ENCODE peak calls at places on chromosomes 13 and 19, in five cellular contexts. R, L, N, E and Y are unnamed samples.

GRCh38 chr19:8396563-8397203 is 6.5 kb downstream of the RAB11B start:
- DNase-seq in E (peak; percentile 74), N (peak; percentile 38), R (peak; percentile 91), L (peak; percentile 84), Y (peak; percentile 52)

GRCh38 chr19:29612801-29613595 is 6.9 kb downstream of the POP4 start:
- DNase-seq in L (no peak), N (no peak), R (peak; percentile 75), E (no peak), Y (no peak)

GRCh38 chr19:1651548-1652394 is 644 bp downstream of the TCF3 start:
- DNase-seq in E (peak; percentile 40), L (peak; percentile 67), N (peak; percentile 60), R (peak; percentile 50), Y (peak; percentile 66)

GRCh38 chr19:45547965-45548609 is 36.5 kb downstream of the OPA3 start:
- DNase-seq in L (peak; percentile 5), E (no peak), N (no peak), R (peak; percentile 41), Y (peak; percentile 46)

GRCh38 chr13:61030445-61030844 is 385.2 kb downstream of the PCDH20 start:
- DNase-seq in N (no peak), R (no peak), L (no peak), E (no peak), Y (no peak)

GRCh38 chr19:21580818-21581217 is 75.4 kb downstream of the ZNF429 start:
- DNase-seq in E (no peak), N (no peak), R (no peak), L (no peak), Y (no peak)

GRCh38 chr13:111241006-111241755 is 79.3 kb upstream of the TEX29 start:
- DNase-seq in R (no peak), N (no peak), E (no peak), L (no peak), Y (no peak)

GRCh38 chr13:49641810-49642291 is 13.5 kb downstream of the ARL11 start:
- DNase-seq in R (peak; percentile 81), E (no peak), N (no peak), L (peak; percentile 37), Y (no peak)

GRCh38 chr13:28526876-28527275 is 31.9 kb upstream of the FLT1 start:
- DNase-seq in N (no peak), R (peak; percentile 86), E (no peak), L (no peak), Y (no peak)

GRCh38 chr19:47492571-47493377 is 8.8 kb upstream of the KPTN start:
- DNase-seq in N (no peak), R (no peak), L (no peak), E (no peak), Y (no peak)

GRCh38 chr13:74246398-74246975 is 112.3 kb upstream of the KLF12 start:
- DNase-seq in R (no peak), N (no peak), E (peak; percentile 38), L (no peak), Y (no peak)

GRCh38 chr13:102799544-102800144 is 725 bp downstream of the BIVM start:
- DNase-seq in N (peak; percentile 9), E (no peak), R (peak; percentile 26), L (peak; percentile 37), Y (no peak)

GRCh38 chr13:109719962-109720646 is 66.3 kb downstream of the IRS2 start:
- DNase-seq in L (no peak), N (no peak), E (no peak), R (no peak), Y (no peak)

GRCh38 chr19:47680858-47681332 is 32.3 kb upstream of the EHD2 start:
- DNase-seq in R (no peak), L (no peak), N (no peak), E (no peak), Y (no peak)

GRCh38 chr13:112943309-112944125 is 25.5 kb upstream of the MCF2L start:
- DNase-seq in N (peak; percentile 80), L (no peak), R (peak; percentile 29), E (no peak), Y (peak; percentile 35)

GRCh38 chr19:7869910-7870511 is 4.2 kb downstream of the PRR36 start:
- DNase-seq in R (peak; percentile 67), N (peak; percentile 91), L (peak; percentile 70), E (peak; percentile 33), Y (no peak)

GRCh38 chr19:29489182-29489951 is 36.4 kb upstream of the VSTM2B start:
- DNase-seq in L (no peak), N (no peak), E (no peak), R (no peak), Y (no peak)

GRCh38 chr19:8320564-8321066 is 560 bp downstream of the NDUFA7 start:
- DNase-seq in R (peak; percentile 31), N (peak; percentile 15), E (no peak), L (no peak), Y (peak; percentile 21)

GRCh38 chr19:55118401-55118991 is 1.1 kb upstream of the PPP1R12C start:
- DNase-seq in E (no peak), N (peak; percentile 19), L (peak; percentile 62), R (no peak), Y (peak; percentile 56)

GRCh38 chr13:91544723-91545122 is 146.3 kb downstream of the GPC5 start:
- DNase-seq in L (no peak), R (no peak), N (peak; percentile 32), E (no peak), Y (no peak)

GRCh38 chr19:2061936-2062729 is 11.1 kb upstream of the MKNK2 start:
- DNase-seq in E (no peak), L (no peak), N (no peak), R (no peak), Y (no peak)

GRCh38 chr13:42525035-42525504 is 48.9 kb upstream of the TNFSF11 start:
- DNase-seq in L (no peak), E (peak; percentile 12), N (no peak), R (no peak), Y (no peak)

GRCh38 chr13:21232196-21232595 is 55.7 kb downstream of the MRPL57 start:
- DNase-seq in R (peak; percentile 14), N (no peak), E (no peak), L (no peak), Y (no peak)

GRCh38 chr13:74372511-74372910 is 238.3 kb upstream of the KLF12 start:
- DNase-seq in N (no peak), R (no peak), E (no peak), L (no peak), Y (no peak)

GRCh38 chr13:99357149-99357596 is 50.0 kb upstream of the GPR183 start:
- DNase-seq in L (peak; percentile 36), E (peak; percentile 96), R (peak; percentile 74), N (no peak), Y (no peak)

GRCh38 chr19:33685541-33685940 is 63.8 kb downstream of the CHST8 start:
- DNase-seq in R (no peak), E (no peak), N (no peak), L (no peak), Y (no peak)

GRCh38 chr13:109494955-109495354 is 291.4 kb downstream of the IRS2 start:
- DNase-seq in L (no peak), E (no peak), R (peak; percentile 6), N (no peak), Y (no peak)

GRCh38 chr19:51019544-51019925 is at the start of gene KLK10:
- DNase-seq in E (no peak), N (no peak), R (no peak), L (no peak), Y (no peak)

DNA sequence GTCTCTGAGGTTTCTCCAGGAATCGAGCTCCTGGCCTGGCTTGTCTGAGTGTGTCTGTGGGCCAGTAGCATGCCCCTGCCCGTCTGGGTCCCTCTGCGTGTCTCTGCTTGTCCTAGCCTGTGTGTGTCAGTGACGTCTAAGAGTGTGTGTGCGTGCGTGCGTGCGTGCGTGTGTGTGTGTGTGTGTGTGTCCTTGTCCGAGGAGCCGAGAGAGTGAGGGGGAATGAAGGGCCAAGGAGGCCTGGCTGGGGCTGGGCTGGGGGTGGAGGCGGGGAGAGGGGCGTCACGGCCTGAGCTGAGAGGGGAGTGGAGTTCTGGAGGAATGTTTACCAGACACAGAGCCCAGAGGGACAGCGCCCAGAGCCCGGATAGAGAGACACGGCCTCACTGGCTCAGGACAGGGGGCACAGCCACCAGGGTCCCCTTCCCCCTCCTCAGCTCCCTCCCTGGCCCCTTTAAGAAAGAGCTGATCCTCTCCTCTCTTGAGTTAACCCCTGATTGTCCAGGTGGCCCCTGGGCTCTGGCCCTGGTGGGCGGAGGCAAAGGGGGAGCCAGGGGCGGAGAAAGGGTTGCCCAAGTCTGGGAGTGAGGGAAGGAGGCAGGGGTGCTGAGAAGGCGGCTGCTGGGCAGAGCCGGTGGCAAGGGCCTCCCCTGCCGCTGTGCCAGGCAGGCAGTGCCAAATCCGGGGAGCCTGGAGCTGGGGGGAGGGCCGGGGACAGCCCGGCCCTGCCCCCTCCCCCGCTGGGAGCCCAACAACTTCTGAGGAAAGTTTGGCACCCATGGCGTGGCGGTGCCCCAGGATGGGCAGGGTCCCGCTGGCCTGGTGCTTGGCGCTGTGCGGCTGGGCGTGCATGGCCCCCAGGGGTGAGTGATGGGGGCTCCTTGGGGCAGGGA is at the start of gene AXL:
- DNase-seq in N (peak; percentile 91), L (peak; percentile 48), E (peak; percentile 73), R (no peak), Y (no peak)
- H3K27ac ChIP-seq in N (peak within 1 kb of the TSS; percentile 87), L (peak within 1 kb of the TSS; percentile 40), E (peak within 1 kb of the TSS; percentile 73), R (peak within 1 kb of the TSS; percentile 79), Y (peak within 1 kb of the TSS; percentile 22)

GRCh38 chr19:609001-609340 is 19.3 kb downstream of the HCN2 start:
- DNase-seq in E (no peak), R (no peak), N (no peak), L (no peak), Y (no peak)

GRCh38 chr19:611506-611869 is 21.8 kb downstream of the HCN2 start:
- DNase-seq in L (no peak), E (no peak), N (no peak), R (no peak), Y (no peak)

GRCh38 chr19:610801-611505 is 21.3 kb downstream of the HCN2 start:
- DNase-seq in E (no peak), R (no peak), L (peak; percentile 80), N (no peak), Y (peak; percentile 28)

GRCh38 chr19:608155-609000 is 18.7 kb downstream of the HCN2 start:
- DNase-seq in E (no peak), L (no peak), N (no peak), R (no peak), Y (no peak)

DNA sequence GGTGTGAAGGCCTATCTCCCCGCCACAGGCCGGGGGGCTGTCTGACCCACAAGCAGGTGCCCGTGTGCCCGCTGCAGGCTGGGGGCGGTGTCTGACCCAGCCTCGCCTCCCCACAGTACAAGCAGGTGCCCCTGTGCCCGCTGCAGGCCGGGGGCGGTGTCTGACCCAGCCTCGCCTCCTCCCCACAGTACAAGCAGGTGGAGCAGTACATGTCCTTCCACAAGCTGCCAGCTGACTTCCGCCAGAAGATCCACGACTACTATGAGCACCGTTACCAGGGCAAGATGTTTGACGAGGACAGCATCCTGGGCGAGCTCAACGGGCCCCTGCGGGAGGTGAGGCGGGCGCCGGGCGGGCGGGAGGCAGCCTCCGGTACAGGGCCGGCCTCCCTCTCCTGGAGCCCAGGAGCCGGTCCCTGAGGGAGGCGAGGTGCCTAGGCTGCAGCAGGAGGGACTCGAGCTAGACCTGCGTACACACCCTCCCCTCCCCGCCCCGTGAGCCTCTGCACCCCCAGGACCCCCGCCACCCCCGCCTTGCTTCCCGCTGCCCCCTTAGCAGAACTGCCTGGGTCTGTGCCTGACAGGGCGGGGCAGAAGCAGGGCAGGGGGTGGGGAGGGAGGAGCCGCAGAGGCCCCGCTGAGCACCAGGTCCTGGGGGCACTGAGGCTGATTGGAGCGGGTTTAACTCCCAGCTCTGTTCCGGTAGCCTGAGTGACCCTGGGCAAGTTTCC is 20.6 kb downstream of the HCN2 start:
- DNase-seq in N (no peak), L (no peak), R (no peak), E (no peak), Y (no peak)
- H3K27ac ChIP-seq in N (no peak overlapping the region), L (peak overlapping the region; percentile 76), R (no peak overlapping the region), E (no peak overlapping the region), Y (peak overlapping the region; percentile 62)

GRCh38 chr19:44113784-44114390 is 688 bp downstream of the ZNF225 start:
- DNase-seq in R (no peak), N (no peak), L (peak; percentile 17), E (no peak), Y (peak; percentile 7)
- H3K27ac ChIP-seq in R (no peak overlapping the region), N (peak overlapping the region; percentile 65), L (peak overlapping the region; percentile 72), E (peak overlapping the region; percentile 27), Y (no peak overlapping the region)

GRCh38 chr13:52011690-52012511 is at the start of gene ALG11:
- DNase-seq in R (peak; percentile 100), N (peak; percentile 99), L (peak; percentile 88), E (peak; percentile 100), Y (peak; percentile 99)
- H3K27ac ChIP-seq in R (peak within 1 kb of the TSS; percentile 20), N (peak within 1 kb of the TSS; percentile 92), L (peak within 1 kb of the TSS; percentile 87), E (peak within 1 kb of the TSS; percentile 72), Y (peak within 1 kb of the TSS; percentile 80)